ENCODE peak calls at places on chromosome 2, in six cellular contexts. M is nephron progenitor cell, R is Calu3, H is stromal cell of bone marrow, X is AML-193, U is mucosa of gallbladder. C is an unnamed sample.

GRCh38 chr2:9777081-9777480 is 66.2 kb upstream of the TAF1B start:
- DNase-seq in M (no peak), R (no peak), H (no peak), X (no peak), U (no peak), C (no peak)

GRCh38 chr2:113116100-113116958 is 11.1 kb upstream of the IL1RN start:
- DNase-seq in M (no peak), R (no peak), H (no peak), X (no peak), U (no peak), C (peak; percentile 21)

GRCh38 chr2:204108301-204108700 is 171.7 kb downstream of the ICOS start:
- DNase-seq in M (peak; percentile 60), R (peak; percentile 28), H (no peak), X (no peak), U (no peak), C (peak; percentile 28)

GRCh38 chr2:105675841-105676240 is 68.9 kb upstream of the NCK2 start:
- DNase-seq in M (no peak), R (no peak), H (no peak), X (no peak), U (no peak), C (no peak)

GRCh38 chr2:19860022-19860421 is 41.8 kb downstream of the TTC32 start:
- DNase-seq in M (no peak), R (no peak), H (peak; percentile 47), X (no peak), U (no peak), C (no peak)

GRCh38 chr2:69305712-69306611 is 81.1 kb downstream of the GFPT1 start:
- DNase-seq in M (peak; percentile 42), R (no peak), H (no peak), X (no peak), U (no peak), C (no peak)

GRCh38 chr2:20424300-20425290 is 22.3 kb upstream of the RHOB start:
- DNase-seq in M (no peak), R (no peak), H (peak; percentile 59), X (peak; percentile 44), U (peak; percentile 59), C (peak; percentile 97)

GRCh38 chr2:19623488-19623887 is 265.1 kb upstream of the OSR1 start:
- DNase-seq in M (no peak), R (no peak), H (peak; percentile 57), X (no peak), U (no peak), C (peak; percentile 83)

GRCh38 chr2:30979822-30980245 is 158.4 kb downstream of the GALNT14 start:
- DNase-seq in M (no peak), R (peak; percentile 42), H (no peak), X (no peak), U (no peak), C (peak; percentile 71)

GRCh38 chr2:39994151-39994550 is 215.1 kb upstream of the THUMPD2 start:
- DNase-seq in M (no peak), R (no peak), H (peak; percentile 79), X (no peak), U (no peak), C (peak; percentile 90)

GRCh38 chr2:132943829-132944228 is 273.8 kb upstream of the LYPD1 start:
- DNase-seq in M (no peak), R (no peak), H (peak; percentile 13), X (no peak), U (no peak), C (no peak)

GRCh38 chr2:185208261-185208660 is 530.3 kb upstream of the FSIP2 start:
- DNase-seq in M (peak; percentile 64), R (peak; percentile 73), H (no peak), X (no peak), U (peak; percentile 50), C (peak; percentile 23)

GRCh38 chr2:102282646-102283045 is 28.7 kb upstream of the IL1RL1 start:
- DNase-seq in M (no peak), R (no peak), H (no peak), X (no peak), U (no peak), C (peak; percentile 12)

GRCh38 chr2:119659601-119660342 is 19.2 kb upstream of the TMEM177 start:
- DNase-seq in M (peak; percentile 64), R (peak; percentile 68), H (no peak), X (peak; percentile 55), U (no peak), C (peak; percentile 54)

GRCh38 chr2:27085670-27086089 is 892 bp upstream of the KHK start:
- DNase-seq in M (peak; percentile 54), R (peak; percentile 61), H (peak; percentile 47), X (peak; percentile 37), U (peak; percentile 66), C (peak; percentile 69)

GRCh38 chr2:170201734-170202393 is 23.9 kb downstream of the MYO3B start:
- DNase-seq in M (no peak), R (no peak), H (no peak), X (no peak), U (no peak), C (no peak)

C was measured in fibroblast of mammary gland.